ENCODE peak calls at places on chromosome 3, in five cellular contexts. X is tibial nerve, F is mesothelial cell of epicardium, B is WTC11, H is transverse colon. O is an unnamed sample.

GRCh38 chr3:29610781-29611180 is 329.9 kb downstream of the RBMS3 start:
- DNase-seq in X (no peak), F (no peak), B (no peak), H (no peak), O (no peak)

GRCh38 chr3:138323971-138324370 is 5.7 kb downstream of the NME9 start:
- DNase-seq in X (no peak), F (no peak), B (no peak), H (no peak), O (no peak)

GRCh38 chr3:42071720-42072582 is 19.2 kb upstream of the TRAK1 start:
- DNase-seq in X (peak; percentile 32), F (no peak), B (no peak), H (peak; percentile 75), O (no peak)

GRCh38 chr3:64209866-64210609 is 15.2 kb downstream of the PRICKLE2 start:
- DNase-seq in X (peak; percentile 44), F (no peak), B (no peak), H (peak; percentile 41), O (no peak)

GRCh38 chr3:30855390-30855789 is 39.1 kb downstream of the GADL1 start:
- DNase-seq in X (no peak), F (no peak), B (no peak), H (no peak), O (no peak)

GRCh38 chr3:149860881-149861280 is 47.9 kb downstream of the RNF13 start:
- DNase-seq in X (no peak), F (no peak), B (no peak), H (no peak), O (no peak)

GRCh38 chr3:86554346-86554745 is 436.6 kb downstream of the VGLL3 start:
- DNase-seq in X (no peak), F (no peak), B (no peak), H (no peak), O (no peak)

GRCh38 chr3:133983126-133983525 is 46.6 kb downstream of the SLCO2A1 start:
- DNase-seq in X (no peak), F (no peak), B (no peak), H (no peak), O (no peak)

GRCh38 chr3:39146611-39147373 is 6.6 kb downstream of the CSRNP1 start:
- DNase-seq in X (peak; percentile 76), F (no peak), B (no peak), H (peak; percentile 85), O (peak; percentile 58)

GRCh38 chr3:31815631-31816440 is 165.2 kb downstream of the OSBPL10 start:
- DNase-seq in X (no peak), F (no peak), B (no peak), H (no peak), O (no peak)

GRCh38 chr3:181265750-181266333 is 276.3 kb upstream of the DNAJC19 start:
- DNase-seq in X (no peak), F (no peak), B (no peak), H (no peak), O (no peak)

GRCh38 chr3:14631687-14632444 is 19.7 kb upstream of the CCDC174 start:
- DNase-seq in X (no peak), F (no peak), B (no peak), H (no peak), O (no peak)

GRCh38 chr3:15845475-15845874 is 47.7 kb upstream of the ANKRD28 start:
- DNase-seq in X (no peak), F (no peak), B (no peak), H (no peak), O (no peak)

GRCh38 chr3:179811321-179812095 is 158.7 kb downstream of the USP13 start:
- DNase-seq in X (peak; percentile 24), F (no peak), B (peak; percentile 44), H (peak; percentile 12), O (no peak)

GRCh38 chr3:7800006-7800780 is 701.4 kb upstream of the LMCD1 start:
- DNase-seq in X (no peak), F (no peak), B (no peak), H (no peak), O (no peak)

GRCh38 chr3:188929138-188929537 is 242.6 kb upstream of the TPRG1 start:
- DNase-seq in X (no peak), F (no peak), B (no peak), H (no peak), O (no peak)

GRCh38 chr3:148079370-148079769 is 618.3 kb upstream of the AGTR1 start:
- DNase-seq in X (no peak), F (no peak), B (no peak), H (peak; percentile 8), O (peak; percentile 15)

GRCh38 chr3:51637941-51638471 is 33.0 kb upstream of the TEX264 start:
- DNase-seq in X (peak; percentile 17), F (no peak), B (peak; percentile 72), H (peak; percentile 35), O (no peak)

GRCh38 chr3:111739241-111739952 is 119.7 kb upstream of the PHLDB2 start:
- DNase-seq in X (no peak), F (no peak), B (no peak), H (no peak), O (no peak)

GRCh38 chr3:172153335-172153861 is 114.0 kb downstream of the FNDC3B start:
- DNase-seq in X (peak; percentile 91), F (peak; percentile 57), B (no peak), H (peak; percentile 87), O (no peak)

GRCh38 chr3:107604057-107604802 is 81.5 kb downstream of the BBX start:
- DNase-seq in X (no peak), F (no peak), B (no peak), H (no peak), O (no peak)

GRCh38 chr3:126199256-126199655 is 18.9 kb upstream of the ALDH1L1 start:
- DNase-seq in X (no peak), F (no peak), B (no peak), H (no peak), O (no peak)

GRCh38 chr3:118618247-118619040 is 416.2 kb downstream of the IGSF11 start:
- DNase-seq in X (no peak), F (no peak), B (no peak), H (no peak), O (no peak)

GRCh38 chr3:168024537-168024941 is 71.2 kb downstream of the GOLIM4 start:
- DNase-seq in X (no peak), F (no peak), B (no peak), H (no peak), O (no peak)

GRCh38 chr3:65641041-65641440 is 397.7 kb downstream of the MAGI1 start:
- DNase-seq in X (no peak), F (no peak), B (peak; percentile 13), H (no peak), O (no peak)

GRCh38 chr3:126952261-126952982 is 30.5 kb upstream of the PLXNA1 start:
- DNase-seq in X (no peak), F (no peak), B (peak; percentile 2), H (no peak), O (no peak)

GRCh38 chr3:58260261-58260731 is 22.7 kb downstream of the ABHD6 start:
- DNase-seq in X (no peak), F (no peak), B (no peak), H (no peak), O (no peak)

GRCh38 chr3:29690954-29691353 is 410.1 kb downstream of the RBMS3 start:
- DNase-seq in X (no peak), F (no peak), B (no peak), H (no peak), O (no peak)

GRCh38 chr3:120743556-120744195 is 1.1 kb downstream of the GTF2E1 start:
- DNase-seq in X (no peak), F (no peak), B (no peak), H (no peak), O (no peak)

GRCh38 chr3:195020921-195021320 is 250.0 kb downstream of the XXYLT1 start:
- DNase-seq in X (no peak), F (no peak), B (no peak), H (no peak), O (no peak)

GRCh38 chr3:52391096-52391495 is 53.8 kb downstream of the SEMA3G start:
- DNase-seq in X (no peak), F (no peak), B (no peak), H (no peak), O (no peak)

GRCh38 chr3:112889357-112889756 is 42.7 kb upstream of the CD200R1L start:
- DNase-seq in X (no peak), F (no peak), B (no peak), H (no peak), O (no peak)

DNA sequence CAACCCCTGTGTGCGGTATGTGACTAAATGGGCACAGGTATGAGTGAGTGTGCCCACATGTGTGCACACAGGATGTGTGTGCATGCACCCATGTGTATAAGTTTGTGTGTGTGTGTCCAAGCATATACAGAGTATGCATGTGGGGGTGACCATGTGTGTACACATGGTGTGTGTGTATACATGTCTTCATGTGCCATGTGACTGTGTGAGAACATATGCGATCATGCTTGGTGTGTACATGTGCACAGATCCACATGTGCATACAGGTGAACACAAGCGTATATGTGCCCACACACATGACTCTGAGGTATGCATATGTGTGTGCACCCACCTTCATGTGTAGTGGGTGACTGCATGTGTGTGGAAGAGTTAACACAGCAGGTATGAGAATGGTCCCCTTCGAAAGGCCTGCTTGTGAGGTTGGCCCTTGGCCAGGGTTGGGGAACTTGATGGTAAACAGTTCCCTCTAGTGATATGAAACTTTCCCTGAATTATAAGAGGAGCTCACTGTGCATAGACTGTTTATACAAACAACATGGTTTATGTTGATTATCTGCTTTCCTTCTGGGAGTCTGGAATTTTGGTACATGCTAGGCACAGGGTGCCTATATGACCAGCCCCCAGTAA is 10.3 kb downstream of the PFKFB4 start:
- DNase-seq in X (no peak), F (no peak), B (no peak), H (no peak), O (no peak)
- TF ChIP-seq CTCF in X (no peak), F (no peak), B (no peak), H (no peak), O (no peak)

GRCh38 chr3:77814845-77815244 is 774.9 kb downstream of the ROBO2 start:
- DNase-seq in X (no peak), F (no peak), B (no peak), H (no peak), O (no peak)

GRCh38 chr3:77816470-77816869 is 776.6 kb downstream of the ROBO2 start:
- DNase-seq in X (no peak), F (no peak), B (no peak), H (no peak), O (no peak)

GRCh38 chr3:77815467-77815866 is 775.6 kb downstream of the ROBO2 start:
- DNase-seq in X (no peak), F (no peak), B (peak; percentile 44), H (no peak), O (no peak)
- TF ChIP-seq CTCF in X (no peak), F (no peak), B (no peak), H (no peak), O (no peak)

GRCh38 chr3:183897606-183898384 is 13.1 kb upstream of the PARL start:
- DNase-seq in X (no peak), F (no peak), B (no peak), H (no peak), O (no peak)
- TF ChIP-seq CTCF in X (no peak), F (no peak), B (no peak), H (no peak), O (no peak)

DNA sequence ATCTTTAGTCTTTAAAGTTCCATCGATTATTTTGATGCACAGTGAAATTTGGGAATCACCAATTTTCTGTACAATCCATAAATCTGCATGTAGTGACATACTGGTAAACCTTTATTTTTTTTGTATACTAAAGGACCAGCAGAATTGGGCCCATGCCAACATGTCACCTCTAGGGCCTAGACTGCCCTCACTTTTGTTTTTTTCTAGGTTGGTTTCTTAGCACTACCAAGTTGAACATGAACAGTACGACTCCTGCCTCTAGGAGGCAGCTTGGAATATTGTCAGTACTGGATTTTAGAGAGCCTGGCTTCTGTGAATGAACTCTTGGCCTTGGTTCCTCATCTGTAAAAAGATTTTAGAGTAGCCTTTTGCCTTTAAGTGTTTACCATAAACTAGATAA is 32.3 kb downstream of the NKIRAS1 start:
- DNase-seq in X (no peak), F (no peak), B (no peak), H (no peak), O (no peak)
- TF ChIP-seq CTCF in X (no peak), F (no peak), B (no peak), H (no peak), O (no peak)

O was measured in CD8-positive, alpha-beta T cell.